ENCODE peak calls at places on chromosomes 6 and 20, in five cellular contexts. Z is IMR-90, B is tibial artery, I is fibroblast of lung, C is HCT116. R is an unnamed sample.

GRCh38 chr20:13659288-13659687 is 20.6 kb upstream of the TASP1 start:
- DNase-seq in Z (no peak), B (no peak), I (no peak), C (no peak), R (no peak)

GRCh38 chr6:108689279-108690161 is 128.8 kb downstream of the FOXO3 start:
- DNase-seq in Z (peak; percentile 94), B (peak; percentile 92), I (peak; percentile 86), C (peak; percentile 57), R (peak; percentile 99)

GRCh38 chr6:132147530-132148011 is 196.4 kb upstream of the CCN2 start:
- DNase-seq in Z (peak; percentile 91), B (no peak), I (peak; percentile 93), C (no peak), R (no peak)

GRCh38 chr6:97995158-97995557 is 712.1 kb upstream of the MMS22L start:
- DNase-seq in Z (no peak), B (no peak), I (no peak), C (no peak), R (no peak)

GRCh38 chr20:50992733-50993457 is 30.0 kb downstream of the KCNG1 start:
- DNase-seq in Z (peak; percentile 69), B (no peak), I (peak; percentile 75), C (peak; percentile 93), R (peak; percentile 70)

GRCh38 chr6:81886157-81886556 is 133.7 kb upstream of the TENT5A start:
- DNase-seq in Z (no peak), B (no peak), I (no peak), C (no peak), R (no peak)

GRCh38 chr6:168363811-168364792 is 44.5 kb upstream of the DACT2 start:
- DNase-seq in Z (no peak), B (peak; percentile 3), I (no peak), C (no peak), R (no peak)

GRCh38 chr6:130825772-130826441 is 1.3 kb upstream of the SMLR1 start:
- DNase-seq in Z (no peak), B (no peak), I (no peak), C (no peak), R (no peak)

GRCh38 chr6:31834367-31834703 is 6.8 kb downstream of the HSPA1B start:
- DNase-seq in Z (peak; percentile 84), B (peak; percentile 86), I (peak; percentile 79), C (peak; percentile 77), R (peak; percentile 71)

GRCh38 chr6:14016930-14017625 is 92.3 kb downstream of the RNF182 start:
- DNase-seq in Z (peak; percentile 70), B (no peak), I (no peak), C (no peak), R (no peak)

GRCh38 chr6:53313784-53314382 is 34.9 kb downstream of the ELOVL5 start:
- DNase-seq in Z (peak; percentile 48), B (no peak), I (peak; percentile 82), C (no peak), R (no peak)

GRCh38 chr20:5780233-5781217 is 30.3 kb downstream of the SHLD1 start:
- DNase-seq in Z (peak; percentile 67), B (no peak), I (peak; percentile 36), C (no peak), R (no peak)

GRCh38 chr6:116461563-116462507 is 660 bp downstream of the CALHM6 start:
- DNase-seq in Z (peak; percentile 47), B (no peak), I (peak; percentile 72), C (no peak), R (no peak)

GRCh38 chr6:128242765-128243403 is 277.5 kb downstream of the PTPRK start:
- DNase-seq in Z (peak; percentile 75), B (no peak), I (peak; percentile 72), C (no peak), R (no peak)

GRCh38 chr20:51331466-51331865 is 211.1 kb downstream of the NFATC2 start:
- DNase-seq in Z (peak; percentile 46), B (no peak), I (peak; percentile 98), C (no peak), R (no peak)

GRCh38 chr6:10320291-10320690 is 94.6 kb downstream of the TFAP2A start:
- DNase-seq in Z (peak; percentile 23), B (no peak), I (peak; percentile 43), C (no peak), R (no peak)

GRCh38 chr6:27049863-27050781 is 197.4 kb upstream of the PRSS16 start:
- DNase-seq in Z (no peak), B (no peak), I (no peak), C (no peak), R (peak; percentile 75)

GRCh38 chr20:51042657-51043247 is 19.8 kb upstream of the KCNG1 start:
- DNase-seq in Z (no peak), B (no peak), I (no peak), C (peak; percentile 22), R (no peak)

GRCh38 chr20:17339000-17339399 is 112.2 kb downstream of the PCSK2 start:
- DNase-seq in Z (no peak), B (no peak), I (no peak), C (no peak), R (no peak)
- TF ChIP-seq CTCF in Z (no peak), B (no peak), I (no peak), C (no peak), R (no peak)

GRCh38 chr6:138105446-138105845 is 1.8 kb downstream of the PERP start:
- DNase-seq in Z (no peak), B (no peak), I (no peak), C (no peak), R (peak; percentile 94)
- H3K4me3 ChIP-seq in Z (peak overlapping the region; percentile 96), B (no peak overlapping the region), I (peak overlapping the region; percentile 78), C (peak overlapping the region; percentile 75), R (peak overlapping the region; percentile 88)

DNA sequence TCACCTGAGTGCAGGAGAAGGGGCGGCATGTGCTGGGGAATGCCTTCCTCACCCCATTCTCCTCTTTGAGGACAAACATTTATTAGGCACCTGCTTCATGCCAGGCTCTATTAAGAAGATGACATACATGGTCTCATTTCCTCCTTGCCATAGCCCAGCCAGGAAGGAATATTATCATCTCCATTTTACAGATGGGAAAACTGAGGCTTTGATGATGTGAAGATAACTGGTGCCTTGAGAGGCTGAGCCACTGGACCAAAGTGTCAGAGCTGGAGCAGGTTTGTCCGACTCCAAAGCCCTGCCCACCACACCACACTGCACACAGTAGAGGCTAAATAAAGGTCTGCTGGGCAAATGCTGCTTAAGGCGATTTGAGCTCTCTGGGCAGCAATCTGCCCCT is 37.2 kb downstream of the FAM110A start:
- DNase-seq in Z (no peak), B (no peak), I (no peak), C (no peak), R (no peak)
- H3K27me3 ChIP-seq in Z (peaks cover 10% of the 10 kb centered on the region), B (no peaks in the 10 kb centered on the region), I (peaks cover 6% of the 10 kb centered on the region), C (peaks cover 15% of the 10 kb centered on the region), R (no peaks in the 10 kb centered on the region)

DNA sequence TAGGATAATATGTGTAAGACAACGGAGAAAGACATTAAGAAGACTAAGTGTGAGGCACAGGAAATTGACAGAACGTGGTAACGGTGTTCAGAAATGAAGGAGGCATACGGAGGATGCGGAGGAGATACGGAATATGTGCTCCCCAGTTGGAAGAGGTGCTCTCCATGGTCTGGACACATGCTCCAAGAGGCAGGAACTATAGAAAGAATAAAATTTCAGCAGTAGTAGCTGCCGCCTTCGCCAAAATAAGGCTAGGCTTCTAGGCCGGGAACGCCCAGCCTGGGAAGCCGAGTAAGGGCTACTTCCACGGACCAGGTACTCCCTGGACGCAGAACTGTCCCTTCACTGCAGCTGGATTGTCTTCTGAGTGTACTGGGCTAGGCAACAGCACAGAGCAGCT is 7.4 kb downstream of the MAFB start:
- DNase-seq in Z (no peak), B (no peak), I (no peak), C (no peak), R (no peak)
- TF ChIP-seq CTCF in Z (no peak), B (no peak), I (no peak), C (no peak), R (no peak)

DNA sequence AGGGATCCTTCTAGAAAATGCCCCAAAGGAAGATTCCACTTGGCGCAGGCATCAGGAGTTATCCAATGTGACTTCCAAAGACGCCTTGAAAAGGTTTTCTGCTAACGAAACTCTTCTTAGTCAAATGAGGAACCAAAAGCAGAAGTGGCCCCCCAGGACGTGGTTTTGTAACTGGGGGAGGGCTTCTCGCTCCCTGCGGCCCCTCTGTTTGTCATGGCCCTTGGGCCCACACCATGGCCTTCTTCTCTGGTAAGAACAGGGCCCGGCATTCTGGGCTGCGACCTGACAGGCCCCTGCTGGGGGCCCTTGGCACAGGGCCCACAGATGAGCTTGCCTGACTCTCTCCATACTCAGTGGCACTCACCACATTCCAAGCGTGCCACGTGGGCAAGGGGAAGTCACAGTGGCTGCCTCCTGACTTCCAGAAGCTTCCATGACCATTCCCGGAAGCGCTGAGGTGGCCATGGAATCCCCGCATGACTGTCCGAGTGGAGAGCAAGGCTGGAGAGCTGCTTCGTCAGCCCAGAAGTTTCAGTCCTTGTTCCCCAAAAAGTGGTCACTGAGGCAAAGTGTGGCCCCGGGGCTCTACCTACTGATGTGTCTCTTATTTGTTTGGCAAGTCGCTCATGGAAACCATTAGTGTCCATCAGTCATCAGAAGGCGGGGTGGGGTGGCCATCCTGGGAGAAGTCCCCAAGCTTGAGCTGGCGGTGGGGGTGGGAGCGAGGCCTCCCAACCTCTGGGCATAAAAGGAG is 881 bp upstream of the CTSZ start:
- DNase-seq in Z (no peak), B (peak; percentile 71), I (no peak), C (no peak), R (no peak)
- H3K4me3 ChIP-seq in Z (no peak overlapping the region), B (peak overlapping the region; percentile 80), I (no peak overlapping the region), C (no peak overlapping the region), R (no peak overlapping the region)

DNA sequence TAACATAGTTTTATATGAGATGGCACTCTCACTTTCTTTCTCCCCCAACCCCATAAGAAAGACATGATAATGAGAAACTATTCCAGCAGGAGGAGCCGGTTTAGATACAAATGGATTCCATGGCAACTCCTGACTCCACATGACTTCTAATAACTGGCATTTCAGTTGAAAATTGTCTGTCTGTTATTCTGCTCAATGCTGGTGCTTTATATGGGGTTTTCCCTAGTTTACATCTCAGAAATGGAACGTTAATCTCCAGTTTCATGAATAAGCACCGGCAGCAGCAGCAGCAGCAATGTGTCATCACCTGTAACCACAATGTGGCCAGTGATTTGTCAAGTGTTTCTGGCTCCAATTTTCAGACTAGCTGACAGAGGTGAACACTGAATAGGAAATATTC is 8.0 kb upstream of the SIM1 start:
- DNase-seq in Z (peak; percentile 64), B (no peak), I (peak; percentile 71), C (no peak), R (peak; percentile 77)
- H3K27me3 ChIP-seq in Z (peaks cover 70% of the 10 kb centered on the region), B (no peaks in the 10 kb centered on the region), I (peaks cover 54% of the 10 kb centered on the region), C (no peaks in the 10 kb centered on the region), R (peaks cover 23% of the 10 kb centered on the region)

GRCh38 chr20:23413862-23414422 is 7.3 kb downstream of the NAPB start:
- DNase-seq in Z (no peak), B (no peak), I (no peak), C (no peak), R (no peak)

GRCh38 chr20:23408957-23409356 is 12.3 kb downstream of the NAPB start:
- DNase-seq in Z (no peak), B (no peak), I (no peak), C (no peak), R (no peak)

GRCh38 chr20:23414526-23415188 is 6.6 kb downstream of the NAPB start:
- DNase-seq in Z (no peak), B (no peak), I (no peak), C (no peak), R (no peak)

GRCh38 chr20:23409800-23410199 is 11.5 kb downstream of the NAPB start:
- DNase-seq in Z (no peak), B (no peak), I (no peak), C (no peak), R (no peak)

DNA sequence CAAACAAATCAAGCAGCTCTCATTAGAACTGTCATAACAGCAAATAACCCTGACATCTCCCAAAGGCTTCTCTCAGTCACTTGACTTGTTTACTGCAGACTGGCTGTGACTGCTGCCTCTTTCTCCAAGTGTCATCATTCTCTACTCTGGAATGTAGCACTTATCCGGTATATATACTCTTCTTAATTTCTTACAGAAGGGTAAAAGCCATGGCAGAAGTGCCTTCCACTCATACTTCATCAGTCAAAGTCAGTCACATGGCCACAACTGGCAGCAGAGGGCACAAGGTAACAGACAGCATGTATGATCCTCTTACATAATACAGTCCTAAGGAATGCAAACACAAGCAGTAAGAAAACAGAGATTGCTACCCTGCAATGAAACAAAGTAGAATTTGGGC is 9.3 kb downstream of the NAPB start:
- DNase-seq in Z (peak; percentile 7), B (no peak), I (no peak), C (no peak), R (no peak)
- TF ChIP-seq CTCF in Z (no peak), B (no peak), I (no peak), C (no peak), R (no peak)